ENCODE peak calls at places on chromosomes 7 and 10, in four cellular contexts. One of them, this sample, is unnamed.

GRCh38 chr7:100781255-100781654 is 46.1 kb downstream of the EPHB4 start:
- DNase-seq in fibroblast of lung: no peak
- DNase-seq in stimulated activated naive CD4-positive, alpha-beta T cell: no peak
- DNase-seq in dermis microvascular lymphatic vessel endothelial cell: no peak
- DNase-seq in this sample: no peak

GRCh38 chr7:102119213-102119651 is 167.4 kb upstream of the SH2B2 start:
- DNase-seq in fibroblast of lung: peak
- DNase-seq in dermis microvascular lymphatic vessel endothelial cell: no peak
- DNase-seq in stimulated activated naive CD4-positive, alpha-beta T cell: no peak
- DNase-seq in this sample: no peak

GRCh38 chr10:2214035-2214434 is 476.7 kb upstream of the ADARB2 start:
- DNase-seq in fibroblast of lung: peak
- DNase-seq in dermis microvascular lymphatic vessel endothelial cell: no peak
- DNase-seq in stimulated activated naive CD4-positive, alpha-beta T cell: no peak
- DNase-seq in this sample: no peak

GRCh38 chr10:124298891-124299290 is 119.8 kb downstream of the OAT start:
- DNase-seq in stimulated activated naive CD4-positive, alpha-beta T cell: no peak
- DNase-seq in dermis microvascular lymphatic vessel endothelial cell: no peak
- DNase-seq in fibroblast of lung: no peak
- DNase-seq in this sample: no peak

GRCh38 chr7:158740657-158741293 is 36.2 kb upstream of the NCAPG2 start:
- DNase-seq in fibroblast of lung: peak
- DNase-seq in dermis microvascular lymphatic vessel endothelial cell: peak
- DNase-seq in stimulated activated naive CD4-positive, alpha-beta T cell: no peak
- DNase-seq in this sample: no peak

GRCh38 chr10:126663328-126663727 is 7.2 kb downstream of the C10orf90 start:
- DNase-seq in stimulated activated naive CD4-positive, alpha-beta T cell: no peak
- DNase-seq in dermis microvascular lymphatic vessel endothelial cell: peak
- DNase-seq in fibroblast of lung: peak
- DNase-seq in this sample: no peak

GRCh38 chr10:3293536-3294431 is 121.2 kb upstream of the PITRM1 start:
- DNase-seq in fibroblast of lung: peak
- DNase-seq in dermis microvascular lymphatic vessel endothelial cell: no peak
- DNase-seq in stimulated activated naive CD4-positive, alpha-beta T cell: no peak
- DNase-seq in this sample: no peak

GRCh38 chr7:140049339-140050024 is 13.3 kb downstream of the PARP12 start:
- DNase-seq in fibroblast of lung: peak
- DNase-seq in stimulated activated naive CD4-positive, alpha-beta T cell: no peak
- DNase-seq in dermis microvascular lymphatic vessel endothelial cell: peak
- DNase-seq in this sample: no peak

GRCh38 chr7:52726986-52727385 is 308.4 kb upstream of the POM121L12 start:
- DNase-seq in dermis microvascular lymphatic vessel endothelial cell: no peak
- DNase-seq in stimulated activated naive CD4-positive, alpha-beta T cell: no peak
- DNase-seq in fibroblast of lung: no peak
- DNase-seq in this sample: no peak

GRCh38 chr10:65765006-65765546 is 1160.8 kb upstream of the LRRTM3 start:
- DNase-seq in stimulated activated naive CD4-positive, alpha-beta T cell: no peak
- DNase-seq in fibroblast of lung: no peak
- DNase-seq in dermis microvascular lymphatic vessel endothelial cell: no peak
- DNase-seq in this sample: no peak

GRCh38 chr10:84499846-84500245 is 171.5 kb downstream of the CCSER2 start:
- DNase-seq in dermis microvascular lymphatic vessel endothelial cell: no peak
- DNase-seq in stimulated activated naive CD4-positive, alpha-beta T cell: no peak
- DNase-seq in fibroblast of lung: peak
- DNase-seq in this sample: no peak

GRCh38 chr7:4235596-4235995 is 446.5 kb upstream of the FOXK1 start:
- DNase-seq in stimulated activated naive CD4-positive, alpha-beta T cell: no peak
- DNase-seq in fibroblast of lung: no peak
- DNase-seq in dermis microvascular lymphatic vessel endothelial cell: no peak
- DNase-seq in this sample: no peak

GRCh38 chr10:34420795-34421194 is 394.3 kb downstream of the PARD3 start:
- DNase-seq in stimulated activated naive CD4-positive, alpha-beta T cell: no peak
- DNase-seq in dermis microvascular lymphatic vessel endothelial cell: no peak
- DNase-seq in fibroblast of lung: no peak
- DNase-seq in this sample: no peak

GRCh38 chr7:73985737-73986141 is 42.2 kb upstream of the ELN start:
- DNase-seq in stimulated activated naive CD4-positive, alpha-beta T cell: no peak
- DNase-seq in dermis microvascular lymphatic vessel endothelial cell: no peak
- DNase-seq in fibroblast of lung: no peak
- DNase-seq in this sample: no peak

GRCh38 chr10:794382-794956 is 105.0 kb upstream of the DIP2C start:
- DNase-seq in dermis microvascular lymphatic vessel endothelial cell: no peak
- DNase-seq in fibroblast of lung: no peak
- DNase-seq in stimulated activated naive CD4-positive, alpha-beta T cell: no peak
- DNase-seq in this sample: no peak